ENCODE peak calls at places on chromosomes 7 and 10, in ten cellular contexts. U is head of caudate nucleus; Y is CD8-positive, alpha-beta T cell; B is non-pigmented ciliary epithelial cell; R is HEK293T; G is Ammon's horn; J is hypothalamus; S is Calu3; C is activated CD4-positive, alpha-beta T cell treated with anti-CD3 and anti-CD28 coated beads, Interleukin-2, amount 10 ng/mL, durations not matched to agents 24 days and 14 days; F is skeletal muscle cell. Z is an unnamed sample.

GRCh38 chr10:80473096-80473657 is 19.1 kb downstream of the TSPAN14 start:
- DNase-seq in R (no peak), B (no peak), Y (no peak), C (no peak), F (no peak), G (no peak), S (no peak), U (no peak), J (no peak), Z (no peak)

GRCh38 chr7:117347480-117347879 is 24.6 kb upstream of the WNT2 start:
- DNase-seq in R (no peak), C (no peak), G (no peak), F (no peak), B (no peak), J (no peak), S (no peak), Y (no peak), U (no peak), Z (no peak)

GRCh38 chr7:14376711-14377110 is 387.2 kb upstream of the ETV1 start:
- DNase-seq in Y (no peak), B (no peak), F (no peak), G (no peak), S (no peak), U (no peak), J (no peak), R (no peak), C (no peak), Z (no peak)

GRCh38 chr10:113329121-113329596 is 223.7 kb upstream of the HABP2 start:
- DNase-seq in B (peak), U (no peak), Y (no peak), F (peak), G (peak), S (no peak), R (no peak), J (no peak), C (no peak), Z (peak)

GRCh38 chr10:61779950-61780659 is 117.4 kb downstream of the CABCOCO1 start:
- DNase-seq in F (no peak), B (peak), U (no peak), Y (no peak), C (peak), R (peak), S (peak), J (no peak), G (no peak), Z (no peak)

GRCh38 chr7:30970594-30971094 is 6.9 kb downstream of the GHRHR start:
- DNase-seq in U (no peak), J (no peak), G (peak), Y (no peak), R (peak), B (no peak), S (no peak), F (no peak), C (no peak), Z (no peak)

GRCh38 chr10:70596110-70596798 is 6.3 kb downstream of the PRF1 start:
- DNase-seq in F (no peak), S (no peak), G (peak), R (no peak), J (no peak), Y (no peak), U (peak), B (no peak), C (no peak), Z (peak)

GRCh38 chr10:79293841-79294705 is 53.2 kb upstream of the PPIF start:
- DNase-seq in F (no peak), B (peak), Y (no peak), U (no peak), S (no peak), C (no peak), J (no peak), G (peak), R (no peak), Z (no peak)

GRCh38 chr7:134729895-134730294 is 49.5 kb upstream of the CALD1 start:
- DNase-seq in U (no peak), Y (no peak), R (no peak), S (no peak), B (no peak), C (no peak), G (no peak), J (no peak), F (no peak), Z (no peak)

GRCh38 chr10:101559596-101560292 is 28.3 kb downstream of the POLL start:
- DNase-seq in R (no peak), B (no peak), S (no peak), G (no peak), J (no peak), Y (no peak), U (no peak), C (no peak), F (no peak), Z (no peak)

Z was measured in putamen.